ENCODE peak calls at places on chromosome 1, in nine cellular contexts. Y, V, P, T, S, U, J, X and N are unnamed samples. For H3K27me3, the result is how much of the 10 kb centered on the place peaks cover.

GRCh38 chr1:189986521-189986920 is 491.1 kb downstream of the BRINP3 start:
- DNase-seq in J (no peak), P (no peak), V (no peak), U (no peak), T (no peak), S (no peak), X (no peak), Y (no peak), N (no peak)

GRCh38 chr1:40377512-40377911 is 4.0 kb downstream of the SMAP2 start:
- DNase-seq in Y (no peak), S (no peak), X (no peak), T (no peak), V (no peak), J (no peak), P (no peak), U (no peak), N (no peak)

GRCh38 chr1:107979088-107979487 is 14.1 kb upstream of the VAV3 start:
- DNase-seq in V (no peak), U (no peak), P (no peak), X (no peak), J (no peak), Y (no peak), T (no peak), S (no peak), N (no peak)

GRCh38 chr1:12161662-12162458 is 4.9 kb upstream of the TNFRSF1B start:
- DNase-seq in T (peak), P (peak), S (peak), V (peak), U (peak), J (peak), Y (peak), X (peak), N (peak)

GRCh38 chr1:29531596-29531995 is 295.3 kb downstream of the PTPRU start:
- DNase-seq in T (no peak), X (no peak), Y (no peak), P (no peak), S (no peak), J (no peak), U (no peak), V (peak), N (no peak)

GRCh38 chr1:197269053-197269452 is 1.0 kb downstream of the CRB1 start:
- DNase-seq in T (no peak), S (no peak), Y (no peak), V (no peak), J (no peak), U (no peak), X (no peak), P (no peak), N (no peak)

GRCh38 chr1:203450016-203450415 is 25.6 kb upstream of the PRELP start:
- DNase-seq in V (no peak), J (no peak), P (no peak), U (no peak), T (no peak), Y (no peak), X (no peak), S (no peak), N (no peak)

GRCh38 chr1:68141801-68142440 is 90.4 kb downstream of the WLS start:
- DNase-seq in S (no peak), Y (no peak), T (peak), J (peak), P (no peak), U (no peak), X (no peak), V (no peak), N (peak)

GRCh38 chr1:208526726-208527125 is 282.5 kb upstream of the PLXNA2 start:
- DNase-seq in P (no peak), S (no peak), V (no peak), U (no peak), T (no peak), J (no peak), X (no peak), Y (no peak), N (no peak)

GRCh38 chr1:70331962-70332361 is 22.6 kb downstream of the ANKRD13C start:
- DNase-seq in X (no peak), U (no peak), V (no peak), T (peak), P (no peak), S (no peak), Y (no peak), J (peak), N (peak)

GRCh38 chr1:225469051-225469450 is 41.2 kb upstream of the LBR start:
- DNase-seq in P (no peak), T (no peak), V (peak), J (no peak), U (no peak), Y (no peak), S (no peak), X (no peak), N (no peak)

GRCh38 chr1:225378880-225379279 is 49.0 kb downstream of the LBR start:
- DNase-seq in Y (no peak), X (no peak), U (peak), P (peak), J (peak), S (no peak), V (no peak), T (peak), N (peak)

GRCh38 chr1:53948291-53948690 is 2.1 kb downstream of the LRRC42 start:
- DNase-seq in T (no peak), S (no peak), X (no peak), U (no peak), J (no peak), V (no peak), P (no peak), Y (no peak), N (no peak)

GRCh38 chr1:53949023-53949611 is 3.0 kb downstream of the LRRC42 start:
- DNase-seq in S (no peak), T (peak), U (no peak), P (no peak), J (peak), X (no peak), V (no peak), Y (no peak), N (peak)

GRCh38 chr1:53945433-53946251 is at the start of gene IFT25:
- DNase-seq in V (peak), T (peak), P (peak), U (peak), S (peak), X (peak), Y (peak), J (peak), N (peak)

GRCh38 chr1:53946252-53947171 is at the start of gene LRRC42:
- DNase-seq in U (no peak), V (no peak), X (no peak), S (no peak), Y (no peak), J (no peak), P (no peak), T (no peak), N (no peak)

DNA sequence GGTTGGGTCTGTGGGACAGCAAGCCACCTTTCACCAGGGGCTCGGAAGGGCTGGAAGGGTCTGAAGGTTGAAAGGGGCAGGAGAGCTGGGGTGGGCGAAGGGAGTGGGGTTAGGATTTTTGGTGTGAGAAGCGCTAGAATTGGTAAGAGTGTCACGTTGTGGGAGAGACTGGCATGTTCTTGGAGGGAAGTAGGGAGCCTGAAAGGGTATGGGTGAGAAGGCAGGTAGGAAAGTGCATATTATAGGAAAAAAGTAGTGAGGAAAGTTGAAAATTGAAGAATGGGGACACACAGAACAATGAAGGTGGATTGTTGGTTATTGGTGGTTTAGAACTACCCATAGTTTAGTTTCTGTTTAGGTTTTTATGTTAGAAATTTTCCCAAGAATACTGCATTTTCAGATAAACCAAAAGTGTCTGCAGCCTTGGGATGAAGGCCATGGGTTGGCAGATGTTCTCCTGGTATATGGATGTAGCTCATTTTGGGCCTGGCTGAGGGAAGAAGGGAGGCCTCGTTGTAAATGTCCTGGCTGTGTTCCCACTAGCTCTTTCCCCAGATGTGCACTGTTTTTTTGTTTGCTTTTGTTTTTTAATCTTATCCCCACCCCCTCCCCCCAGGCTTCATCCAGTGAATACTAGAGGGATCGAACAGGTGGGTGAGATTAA is 1.2 kb downstream of the LRRC42 start:
- DNase-seq in P (no peak), V (no peak), X (no peak), J (no peak), S (no peak), T (no peak), Y (no peak), U (no peak), N (no peak)
- H3K4me3 ChIP-seq in P (no peak), V (peak), X (peak), J (peak), S (peak), T (peak), Y (peak), U (peak), N (peak)

DNA sequence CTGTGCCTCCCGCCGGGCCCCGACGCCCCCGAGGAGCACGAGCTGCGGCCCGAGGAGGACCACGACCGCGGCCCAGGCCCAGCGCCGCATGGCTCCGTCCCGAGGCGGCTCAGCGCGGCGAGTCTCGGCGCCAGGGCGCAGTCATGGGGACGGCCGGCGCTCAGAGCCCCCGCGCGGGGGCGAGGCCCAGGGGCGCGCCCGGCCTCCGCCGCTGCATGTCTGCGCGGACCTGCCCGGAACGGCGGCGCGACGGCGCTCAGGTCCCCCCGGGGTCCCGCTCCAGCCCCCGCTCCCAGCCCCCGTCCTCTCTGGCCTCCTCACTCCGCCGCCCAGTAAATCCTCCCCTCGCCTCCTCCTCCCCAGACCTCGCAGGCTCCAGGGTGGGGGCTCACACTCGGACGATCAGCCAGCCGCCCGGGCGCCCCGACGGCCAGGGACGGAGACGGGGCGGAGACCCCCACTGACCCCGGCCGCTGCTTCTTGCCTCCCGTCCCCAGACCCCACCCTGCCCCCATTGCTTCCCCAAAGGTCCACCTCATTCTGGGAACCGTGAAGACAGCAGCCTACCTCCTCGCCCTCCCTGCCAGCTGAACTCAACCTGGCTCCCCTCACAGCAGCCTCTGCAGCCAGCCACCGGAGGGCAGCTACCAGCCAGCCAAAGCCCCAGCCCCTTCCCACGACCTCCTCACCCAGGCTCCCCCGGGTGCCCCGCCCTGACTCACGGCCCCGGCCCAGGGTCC is at the start of gene C1QTNF12:
- DNase-seq in J (no peak), U (no peak), V (no peak), P (no peak), T (no peak), S (no peak), Y (no peak), X (no peak), N (no peak)
- TF ChIP-seq CTCF in J (no peak), U (no peak), V (no peak), P (no peak), T (no peak), S (no peak), Y (no peak), X (no peak), N (no peak)

GRCh38 chr1:21648791-21649190 is 20.4 kb downstream of the RAP1GAP start:
- DNase-seq in X (no peak), U (no peak), T (no peak), S (no peak), J (no peak), P (no peak), V (no peak), Y (no peak), N (no peak)
- H3K27me3 ChIP-seq in X (half or more), U (half or more), T (under half), S (under half), J (under half), P (under half), V (under half), Y (under half), N (under half)

DNA sequence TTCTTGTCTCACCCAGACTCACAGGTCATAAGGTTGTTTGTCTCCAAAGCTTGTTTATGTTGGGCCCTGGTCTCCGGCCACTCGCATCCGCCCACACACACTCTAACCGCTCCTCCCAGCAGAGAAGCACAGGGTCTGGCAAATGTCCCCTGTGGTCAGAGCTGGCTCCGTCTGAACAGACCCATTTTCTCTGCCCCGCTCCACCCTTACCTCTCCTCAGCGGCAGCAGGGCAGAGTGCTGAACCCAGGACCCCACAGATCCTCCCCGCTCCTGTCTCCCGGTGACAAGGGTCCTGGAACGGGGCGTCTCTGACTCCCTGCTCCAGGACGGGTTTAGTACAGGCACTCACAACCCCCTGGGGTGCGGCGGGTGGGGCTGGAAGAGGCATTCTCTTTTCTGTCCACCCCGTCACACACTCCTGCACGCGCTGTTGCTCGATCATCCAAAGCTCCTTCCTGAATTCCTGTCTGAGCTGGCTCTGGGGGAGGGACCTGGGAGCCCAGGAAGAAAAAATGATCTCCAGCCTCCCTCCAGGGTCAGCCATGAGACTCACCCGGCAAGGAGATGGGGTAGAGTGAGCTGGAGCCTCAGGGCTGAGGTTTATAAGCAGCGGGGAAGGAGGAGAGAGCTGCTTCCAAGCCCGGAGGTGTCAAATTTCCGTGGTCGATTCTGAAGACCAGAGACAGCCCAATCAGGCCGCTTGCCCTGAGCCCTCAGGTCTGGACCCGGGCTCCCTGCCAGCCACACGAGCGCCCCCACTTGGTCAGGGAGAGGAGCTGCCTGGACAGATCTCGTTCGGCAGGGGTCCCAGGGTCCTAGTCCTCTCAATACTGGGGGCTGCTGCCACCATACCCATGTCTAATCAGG is at the start of gene S100A13:
- DNase-seq in T (peak), V (peak), J (peak), X (no peak), U (peak), Y (no peak), S (peak), P (peak), N (peak)
- H3K4me3 ChIP-seq in T (peak), V (peak), J (peak), X (peak), U (peak), Y (no peak), S (peak), P (peak), N (peak)

DNA sequence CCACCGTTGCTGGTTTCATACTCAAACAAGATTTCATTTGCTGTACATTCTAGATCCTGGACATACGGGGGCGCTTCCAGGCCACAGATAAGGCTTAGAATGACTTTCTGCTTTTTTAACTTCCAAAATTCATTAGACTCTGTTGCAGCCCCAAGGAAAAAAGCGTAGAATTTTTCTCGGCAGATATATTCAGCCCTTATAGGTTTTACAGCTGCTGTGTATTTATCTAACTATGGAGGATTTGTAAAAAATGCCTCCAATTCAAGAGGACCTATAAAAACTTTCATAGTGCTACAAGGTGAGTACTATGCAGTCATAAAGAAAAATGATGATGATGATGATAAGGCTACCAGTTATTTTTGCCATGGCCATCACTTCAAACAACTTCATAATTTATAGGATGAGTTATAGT is 51.6 kb downstream of the SLC30A10 start:
- DNase-seq in P (no peak), U (no peak), S (peak), T (no peak), J (no peak), Y (no peak), X (no peak), V (no peak), N (no peak)
- TF ChIP-seq CTCF in P (no peak), U (no peak), S (peak), T (no peak), J (peak), Y (no peak), X (no peak), V (no peak), N (peak)